ENCODE peak calls at places on chromosomes 12 and 14, in four cellular contexts. Z, B, W and G are unnamed samples.

GRCh38 chr14:67934087-67934486 is 114.5 kb downstream of the RAD51B start:
- DNase-seq in Z (no peak), B (peak), W (peak), G (no peak)

GRCh38 chr14:42322486-42323284 is 716.0 kb downstream of the LRFN5 start:
- DNase-seq in Z (no peak), B (no peak), W (no peak), G (no peak)

GRCh38 chr12:122166422-122167327 is 7.3 kb downstream of the IL31 start:
- DNase-seq in Z (peak), B (no peak), W (peak), G (peak)

GRCh38 chr12:28517101-28517500 is 326.8 kb downstream of the CCDC91 start:
- DNase-seq in Z (no peak), B (no peak), W (no peak), G (no peak)

GRCh38 chr12:66066071-66066928 is 64.2 kb downstream of the LLPH start:
- DNase-seq in Z (no peak), B (peak), W (peak), G (no peak)

GRCh38 chr14:102878970-102879460 is 43.4 kb upstream of the AMN start:
- DNase-seq in Z (no peak), B (no peak), W (no peak), G (no peak)

GRCh38 chr12:98741229-98741614 is 96.1 kb downstream of the APAF1 start:
- DNase-seq in Z (peak), B (no peak), W (no peak), G (peak)

GRCh38 chr12:46371718-46372130 is 849 bp downstream of the SLC38A2 start:
- DNase-seq in Z (no peak), B (peak), W (peak), G (peak)

GRCh38 chr14:70789361-70789760 is 20.0 kb downstream of the MAP3K9 start:
- DNase-seq in Z (no peak), B (peak), W (no peak), G (no peak)

GRCh38 chr12:66716522-66716921 is 37.6 kb upstream of the GRIP1 start:
- DNase-seq in Z (no peak), B (no peak), W (no peak), G (no peak)